ENCODE peak calls at places on chromosomes 13 and 19, in five cellular contexts. Z is ovary, A is stomach, X is spleen, W is suprapubic skin. R is an unnamed sample.

GRCh38 chr19:4369109-4369887 is 25.9 kb downstream of the MPND start:
- DNase-seq in Z (no peak), A (peak; percentile 83), X (peak; percentile 92), W (peak; percentile 82), R (no peak)

GRCh38 chr19:43777163-43777700 is 3.5 kb downstream of the KCNN4 start:
- DNase-seq in Z (no peak), A (no peak), X (peak; percentile 84), W (no peak), R (no peak)

GRCh38 chr19:56918682-56919307 is 78.3 kb upstream of the PEG3 start:
- DNase-seq in Z (no peak), A (no peak), X (no peak), W (no peak), R (no peak)

GRCh38 chr19:10010247-10010691 is at the start of gene COL5A3:
- DNase-seq in Z (peak; percentile 43), A (peak; percentile 27), X (no peak), W (peak; percentile 81), R (no peak)

GRCh38 chr19:19485161-19485997 is 30.0 kb downstream of the TSSK6 start:
- DNase-seq in Z (no peak), A (no peak), X (peak; percentile 78), W (peak; percentile 57), R (no peak)

GRCh38 chr19:49890349-49891311 is 6.1 kb downstream of the IL4I1 start:
- DNase-seq in Z (peak; percentile 49), A (peak; percentile 57), X (peak; percentile 89), W (peak; percentile 76), R (no peak)

GRCh38 chr19:38699027-38699346 is 45.3 kb downstream of the CAPN12 start:
- DNase-seq in Z (no peak), A (no peak), X (no peak), W (no peak), R (no peak)

GRCh38 chr13:94009696-94010095 is 469.8 kb downstream of the DCT start:
- DNase-seq in Z (no peak), A (no peak), X (no peak), W (no peak), R (no peak)

GRCh38 chr19:46271488-46272197 is 25.2 kb upstream of the HIF3A start:
- DNase-seq in Z (no peak), A (no peak), X (no peak), W (no peak), R (no peak)

GRCh38 chr13:102555914-102556553 is 40.8 kb upstream of the TPP2 start:
- DNase-seq in Z (no peak), A (no peak), X (no peak), W (no peak), R (no peak)

GRCh38 chr19:45245334-45245787 is at the start of gene EXOC3L2:
- DNase-seq in Z (no peak), A (no peak), X (no peak), W (no peak), R (no peak)

GRCh38 chr13:93375491-93375890 is 148.9 kb downstream of the GPC6 start:
- DNase-seq in Z (no peak), A (no peak), X (no peak), W (no peak), R (no peak)

GRCh38 chr19:35977446-35978222 is 17.4 kb upstream of the SDHAF1 start:
- DNase-seq in Z (no peak), A (no peak), X (no peak), W (no peak), R (no peak)

GRCh38 chr13:38024431-38024830 is 154.9 kb upstream of the TRPC4 start:
- DNase-seq in Z (no peak), A (no peak), X (no peak), W (no peak), R (no peak)

GRCh38 chr19:7211191-7211988 is 82.8 kb downstream of the INSR start:
- DNase-seq in Z (peak; percentile 85), A (peak; percentile 74), X (peak; percentile 79), W (no peak), R (no peak)

GRCh38 chr19:17865364-17866311 is 5.9 kb downstream of the RPL18A start:
- DNase-seq in Z (no peak), A (peak; percentile 78), X (no peak), W (no peak), R (no peak)
- TF ChIP-seq POLR2A in Z (no peak), A (no peak), X (no peak), W (no peak), R (no peak)

GRCh38 chr19:1665565-1666047 is 13.2 kb upstream of the TCF3 start:
- DNase-seq in Z (no peak), A (no peak), X (no peak), W (no peak), R (no peak)

GRCh38 chr19:1668339-1669123 is 16.1 kb upstream of the TCF3 start:
- DNase-seq in Z (no peak), A (no peak), X (peak; percentile 86), W (no peak), R (no peak)

GRCh38 chr19:1671716-1672037 is 19.3 kb upstream of the TCF3 start:
- DNase-seq in Z (no peak), A (no peak), X (no peak), W (no peak), R (no peak)

GRCh38 chr19:1663854-1664253 is 11.4 kb upstream of the TCF3 start:
- DNase-seq in Z (no peak), A (no peak), X (no peak), W (no peak), R (no peak)

GRCh38 chr19:1668048-1668338 is 15.6 kb upstream of the TCF3 start:
- DNase-seq in Z (no peak), A (no peak), X (no peak), W (no peak), R (no peak)
- H3K27me3 ChIP-seq in Z (no peaks in the 10 kb centered on the region), A (peaks cover 49% of the 10 kb centered on the region), X (peaks cover 32% of the 10 kb centered on the region), W (peaks cover 71% of the 10 kb centered on the region), R (peaks cover 88% of the 10 kb centered on the region)

GRCh38 chr13:41552031-41552430 is 94.7 kb downstream of the RGCC start:
- DNase-seq in Z (no peak), A (no peak), X (no peak), W (no peak), R (no peak)
- TF ChIP-seq POLR2A in Z (no peak), A (no peak), X (no peak), W (no peak), R (no peak)

GRCh38 chr19:13035820-13036365 is 40.6 kb downstream of the NFIX start:
- DNase-seq in Z (no peak), A (no peak), X (no peak), W (no peak), R (no peak)
- H3K27me3 ChIP-seq in Z (no peaks in the 10 kb centered on the region), A (no peaks in the 10 kb centered on the region), X (no peaks in the 10 kb centered on the region), W (no peaks in the 10 kb centered on the region), R (no peaks in the 10 kb centered on the region)

GRCh38 chr19:41880329-41880708 is 2.7 kb upstream of the ARHGEF1 start:
- DNase-seq in Z (no peak), A (no peak), X (no peak), W (no peak), R (no peak)

GRCh38 chr19:41877916-41878905 is 1.1 kb downstream of the CD79A start:
- DNase-seq in Z (no peak), A (no peak), X (no peak), W (no peak), R (no peak)

GRCh38 chr19:41877490-41877876 is 404 bp downstream of the CD79A start:
- DNase-seq in Z (no peak), A (no peak), X (peak; percentile 90), W (no peak), R (no peak)

GRCh38 chr19:41879670-41880328 is 2.7 kb downstream of the CD79A start:
- DNase-seq in Z (no peak), A (no peak), X (no peak), W (no peak), R (no peak)

GRCh38 chr19:41879080-41879479 is 2.0 kb downstream of the CD79A start:
- DNase-seq in Z (no peak), A (no peak), X (no peak), W (no peak), R (no peak)
- TF ChIP-seq POLR2A in Z (no peak), A (no peak), X (no peak), W (no peak), R (no peak)

DNA sequence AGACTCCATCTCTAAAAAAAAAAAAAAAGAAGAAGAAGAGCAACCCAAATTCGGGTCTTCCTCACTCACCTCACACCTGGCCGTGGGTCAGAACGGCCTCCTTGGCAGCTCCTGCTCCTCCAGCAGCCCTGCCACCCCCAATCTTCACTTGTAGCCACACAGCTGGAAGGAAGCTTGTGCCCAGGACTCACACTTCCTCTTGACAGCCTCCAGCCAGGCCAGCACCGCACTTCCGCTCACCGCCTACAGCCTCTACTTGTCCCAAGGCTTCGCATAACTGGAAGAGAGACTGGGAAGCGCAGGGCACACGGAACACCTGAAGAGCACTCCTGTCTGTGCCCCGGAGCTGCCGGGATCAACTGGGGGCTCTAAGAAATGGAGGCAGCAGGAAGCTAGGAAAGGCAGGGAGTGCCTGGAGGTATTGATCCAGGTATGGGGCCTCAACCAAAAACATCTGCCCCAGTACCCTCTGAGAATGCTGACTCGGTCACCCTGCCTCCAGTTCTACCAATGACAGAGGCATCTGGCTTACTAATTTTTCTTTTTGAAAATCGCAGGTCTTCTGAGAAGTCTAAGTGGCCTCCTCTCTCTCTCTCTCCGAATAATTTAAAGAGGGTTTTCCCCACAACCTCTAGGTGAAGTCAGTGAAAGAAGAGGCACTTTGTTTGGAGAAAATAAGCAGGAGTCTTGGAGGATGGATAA is 31.1 kb upstream of the ATP12A start:
- DNase-seq in Z (no peak), A (no peak), X (no peak), W (no peak), R (no peak)
- H3K27me3 ChIP-seq in Z (no peaks in the 10 kb centered on the region), A (no peaks in the 10 kb centered on the region), X (no peaks in the 10 kb centered on the region), W (no peaks in the 10 kb centered on the region), R (no peaks in the 10 kb centered on the region)

R was measured in esophagus squamous epithelium.